ENCODE peak calls at places on chromosomes 16 and 17, in four cellular contexts. G, F, W and B are unnamed samples.

GRCh38 chr16:20383106-20384029 is 21.2 kb downstream of the PDILT start:
- DNase-seq in G (peak; percentile 19), F (peak; percentile 71), W (peak; percentile 67), B (no peak)

GRCh38 chr17:76496464-76496863 is 4.8 kb downstream of the RHBDF2 start:
- DNase-seq in G (no peak), F (no peak), W (no peak), B (no peak)

GRCh38 chr16:83835972-83836566 is 28.3 kb downstream of the HSBP1 start:
- DNase-seq in G (no peak), F (no peak), W (no peak), B (no peak)

GRCh38 chr16:46757339-46758050 is 9.4 kb upstream of the MYLK3 start:
- DNase-seq in G (no peak), F (no peak), W (no peak), B (no peak)

GRCh38 chr16:29698484-29699323 is 19.7 kb downstream of the QPRT start:
- DNase-seq in G (no peak), F (no peak), W (no peak), B (no peak)

GRCh38 chr17:65823713-65824112 is 262.3 kb upstream of the AXIN2 start:
- DNase-seq in G (no peak), F (no peak), W (no peak), B (no peak)

GRCh38 chr16:56424791-56425438 is 430 bp downstream of the AMFR start:
- DNase-seq in G (no peak), F (peak; percentile 65), W (peak; percentile 36), B (peak; percentile 74)

GRCh38 chr17:67157732-67158639 is 87.0 kb downstream of the HELZ start:
- DNase-seq in G (no peak), F (no peak), W (no peak), B (no peak)

GRCh38 chr17:58595194-58595792 is 80.9 kb upstream of the MTMR4 start:
- DNase-seq in G (no peak), F (no peak), W (no peak), B (no peak)

GRCh38 chr17:81341347-81342061 is 46.4 kb upstream of the SLC38A10 start:
- DNase-seq in G (no peak), F (no peak), W (no peak), B (no peak)

GRCh38 chr17:32523017-32523680 is 36.4 kb downstream of the CDK5R1 start:
- DNase-seq in G (peak; percentile 98), F (no peak), W (no peak), B (no peak)

GRCh38 chr17:82823004-82823403 is 16.8 kb downstream of the ZNF750 start:
- DNase-seq in G (no peak), F (no peak), W (no peak), B (no peak)

GRCh38 chr17:58320163-58320558 is 8.4 kb downstream of the TSPOAP1 start:
- DNase-seq in G (no peak), F (no peak), W (no peak), B (no peak)

GRCh38 chr17:64306850-64307463 is 43.9 kb upstream of the TEX2 start:
- DNase-seq in G (peak; percentile 33), F (peak; percentile 60), W (peak; percentile 59), B (no peak)

GRCh38 chr17:74214642-74215331 is 1.4 kb downstream of the TTYH2 start:
- DNase-seq in G (no peak), F (no peak), W (no peak), B (no peak)

GRCh38 chr17:74216505-74216904 is 3.1 kb downstream of the TTYH2 start:
- DNase-seq in G (no peak), F (no peak), W (no peak), B (no peak)

GRCh38 chr17:74218436-74218835 is 5.1 kb downstream of the TTYH2 start:
- DNase-seq in G (no peak), F (no peak), W (no peak), B (no peak)

GRCh38 chr17:74215332-74215727 is 2.0 kb downstream of the TTYH2 start:
- DNase-seq in G (no peak), F (no peak), W (no peak), B (no peak)

GRCh38 chr17:74217036-74217725 is 3.8 kb downstream of the TTYH2 start:
- DNase-seq in G (no peak), F (no peak), W (no peak), B (no peak)
- TF ChIP-seq CTCF in G (no peak), F (no peak), W (no peak), B (no peak)

GRCh38 chr17:43814714-43815113 is 18.2 kb downstream of the MPP3 start:
- DNase-seq in G (no peak), F (no peak), W (no peak), B (no peak)

GRCh38 chr17:43813386-43813785 is 19.6 kb downstream of the MPP3 start:
- DNase-seq in G (no peak), F (no peak), W (no peak), B (no peak)

GRCh38 chr17:43816336-43817320 is 16.3 kb downstream of the MPP3 start:
- DNase-seq in G (no peak), F (no peak), W (no peak), B (no peak)

GRCh38 chr17:43812396-43813265 is 20.3 kb downstream of the MPP3 start:
- DNase-seq in G (no peak), F (no peak), W (no peak), B (no peak)

GRCh38 chr17:43814026-43814425 is 18.9 kb downstream of the MPP3 start:
- DNase-seq in G (no peak), F (no peak), W (no peak), B (no peak)
- TF ChIP-seq CTCF in G (no peak), F (no peak), W (no peak), B (no peak)

GRCh38 chr16:68689921-68690320 is 44.8 kb downstream of the CDH3 start:
- DNase-seq in G (no peak), F (no peak), W (no peak), B (no peak)
- TF ChIP-seq CTCF in G (no peak), F (no peak), W (no peak), B (no peak)

DNA sequence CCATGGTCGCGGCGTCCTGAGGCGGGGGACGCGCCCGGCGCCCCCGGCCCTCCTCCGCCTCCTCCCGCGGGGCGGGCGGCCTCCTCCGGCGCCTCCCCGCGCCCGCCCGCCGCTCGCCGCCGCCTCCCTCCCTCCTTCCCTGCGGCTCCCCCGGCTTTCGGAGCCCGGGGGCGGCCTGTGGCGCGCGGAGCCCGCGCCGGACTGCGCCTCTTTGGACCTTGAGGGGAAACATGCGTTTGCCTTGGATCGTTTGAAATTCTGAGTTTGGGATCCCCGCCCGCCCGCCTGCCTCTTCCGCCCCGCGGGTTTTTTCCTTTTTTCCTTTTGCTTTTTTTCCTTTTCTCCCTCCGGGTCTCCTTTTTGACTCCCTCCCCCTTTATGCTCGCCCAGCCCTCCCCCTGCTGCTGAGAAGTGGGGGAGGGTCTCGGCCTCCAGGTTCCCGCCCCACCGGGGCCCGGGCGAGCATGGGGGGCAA is 421 bp downstream of the ZNRF1 start:
- DNase-seq in G (no peak), F (peak; percentile 55), W (no peak), B (no peak)
- TF ChIP-seq CTCF in G (no peak), F (no peak), W (no peak), B (no peak)